ENCODE peak calls at places on chromosomes 13 and 19, in five cellular contexts. A is stimulated activated CD8-positive, alpha-beta memory T cell treated with anti-CD3 and anti-CD28 coated beads, Interleukin-12 subunit alpha, Interleukin-12 subunit beta, amount 100 ng/mL, for 4 hours; J is NCI-H345; O is ELF-1; D is HTR-8/SVneo. H is an unnamed sample.

GRCh38 chr19:6470173-6470572 is 6.1 kb downstream of the CRB3 start:
- DNase-seq in A (no peak), J (no peak), O (no peak), D (no peak), H (no peak)

GRCh38 chr13:20128459-20128927 is 32.4 kb downstream of the GJA3 start:
- DNase-seq in A (no peak), J (no peak), O (peak; percentile 22), D (no peak), H (no peak)

GRCh38 chr13:30720470-30720869 is 14.9 kb upstream of the ALOX5AP start:
- DNase-seq in A (no peak), J (no peak), O (no peak), D (no peak), H (no peak)

GRCh38 chr13:114132419-114133121 is at the start of gene RASA3:
- DNase-seq in A (no peak), J (peak; percentile 78), O (peak; percentile 74), D (peak; percentile 77), H (peak; percentile 69)

GRCh38 chr19:10552596-10553053 is 8.9 kb downstream of the ATG4D start:
- DNase-seq in A (no peak), J (peak; percentile 5), O (peak; percentile 75), D (peak; percentile 53), H (peak; percentile 27)

GRCh38 chr13:39777527-39778061 is 122.1 kb downstream of the COG6 start:
- DNase-seq in A (no peak), J (peak; percentile 1), O (no peak), D (peak; percentile 23), H (peak; percentile 24)

GRCh38 chr13:29162638-29163037 is 342.5 kb downstream of the MTUS2 start:
- DNase-seq in A (no peak), J (no peak), O (no peak), D (peak; percentile 4), H (no peak)

GRCh38 chr13:27774651-27775050 is 17.6 kb upstream of the GSX1 start:
- DNase-seq in A (no peak), J (no peak), O (no peak), D (no peak), H (no peak)

GRCh38 chr13:114096811-114097503 is 35.5 kb downstream of the RASA3 start:
- DNase-seq in A (no peak), J (peak; percentile 91), O (no peak), D (no peak), H (no peak)

GRCh38 chr19:48638831-48639381 is 1.7 kb upstream of the DBP start:
- DNase-seq in A (no peak), J (no peak), O (peak; percentile 95), D (no peak), H (no peak)